ENCODE peak calls at places on chromosomes 4 and X, in four cellular contexts. One of them, this sample, is unnamed.
A peak's percentile ranks its signal among the peaks of the same experiment; 100 is the strongest.

GRCh38 chr4:105895609-105896460 is 564 bp downstream of the NPNT start:
- DNase-seq in AG09319: no peak
- DNase-seq in Peyer's patch: peak; percentile 59
- DNase-seq in cardiac fibroblast: peak; percentile 2
- DNase-seq in this sample: peak; percentile 45

GRCh38 chrX:68896581-68896980 is 67.8 kb downstream of the EFNB1 start:
- DNase-seq in AG09319: no peak
- DNase-seq in Peyer's patch: no peak
- DNase-seq in cardiac fibroblast: no peak
- DNase-seq in this sample: no peak

GRCh38 chr4:47839259-47839658 is 1.4 kb upstream of the CORIN start:
- DNase-seq in AG09319: no peak
- DNase-seq in Peyer's patch: no peak
- DNase-seq in cardiac fibroblast: peak; percentile 35
- DNase-seq in this sample: no peak

GRCh38 chr4:141153751-141154510 is 20.7 kb upstream of the RNF150 start:
- DNase-seq in AG09319: no peak
- DNase-seq in Peyer's patch: no peak
- DNase-seq in cardiac fibroblast: peak; percentile 68
- DNase-seq in this sample: no peak

GRCh38 chr4:105145059-105145912 is 1.4 kb upstream of the TET2 start:
- DNase-seq in AG09319: no peak
- DNase-seq in Peyer's patch: no peak
- DNase-seq in cardiac fibroblast: no peak
- DNase-seq in this sample: no peak

GRCh38 chr4:78517050-78517652 is 34.4 kb upstream of the ANXA3 start:
- DNase-seq in AG09319: no peak
- DNase-seq in Peyer's patch: no peak
- DNase-seq in cardiac fibroblast: peak; percentile 66
- DNase-seq in this sample: no peak

GRCh38 chr4:87848622-87849351 is 16.0 kb downstream of the MEPE start:
- DNase-seq in AG09319: peak; percentile 25
- DNase-seq in Peyer's patch: peak; percentile 57
- DNase-seq in cardiac fibroblast: peak; percentile 75
- DNase-seq in this sample: peak; percentile 51

GRCh38 chr4:173005912-173006633 is 162.5 kb upstream of the GALNT7 start:
- DNase-seq in AG09319: no peak
- DNase-seq in Peyer's patch: no peak
- DNase-seq in cardiac fibroblast: peak; percentile 8
- DNase-seq in this sample: no peak

GRCh38 chr4:7371122-7371941 is 63.4 kb downstream of the PSAPL1 start:
- DNase-seq in AG09319: no peak
- DNase-seq in Peyer's patch: no peak
- DNase-seq in cardiac fibroblast: peak; percentile 26
- DNase-seq in this sample: no peak